ENCODE peak calls at places on chromosomes 2 and 18, in seven cellular contexts. N is stimulated activated CD4-positive, alpha-beta T cell treated with anti-CD3 and anti-CD28 coated beads, Interleukin-4, amount 100 ng/mL, for 24 hours; X is ELR; D is D341Med; M is AG04450; K is GM23248; L is GM12864. E is an unnamed sample.

GRCh38 chr18:51727780-51728179 is 530.3 kb upstream of the MEX3C start:
- DNase-seq in N (no peak), X (no peak), D (no peak), M (no peak), K (no peak), L (peak), E (peak)

GRCh38 chr18:45670281-45670962 is 53.6 kb upstream of the SLC14A1 start:
- DNase-seq in N (peak), X (peak), D (peak), M (no peak), K (peak), L (no peak), E (no peak)

GRCh38 chr2:19802088-19802806 is 99.5 kb downstream of the TTC32 start:
- DNase-seq in N (no peak), X (no peak), D (no peak), M (no peak), K (peak), L (no peak), E (no peak)

GRCh38 chr2:240579771-240580614 is 6.5 kb upstream of the CAPN10 start:
- DNase-seq in N (peak), X (peak), D (no peak), M (no peak), K (peak), L (peak), E (peak)

GRCh38 chr2:173048901-173049661 is 26.6 kb upstream of the MAP3K20 start:
- DNase-seq in N (peak), X (peak), D (no peak), M (peak), K (peak), L (no peak), E (peak)

GRCh38 chr18:62164855-62165487 is 21.9 kb downstream of the PIGN start:
- DNase-seq in N (no peak), X (no peak), D (no peak), M (no peak), K (no peak), L (no peak), E (no peak)

GRCh38 chr2:62197017-62197586 is 1.2 kb downstream of the B3GNT2 start:
- DNase-seq in N (peak), X (peak), D (peak), M (no peak), K (peak), L (no peak), E (peak)

GRCh38 chr2:133080822-133081221 is 410.8 kb upstream of the LYPD1 start:
- DNase-seq in N (no peak), X (no peak), D (no peak), M (no peak), K (no peak), L (no peak), E (no peak)

GRCh38 chr2:176446718-176447414 is 177.6 kb downstream of the MTX2 start:
- DNase-seq in N (no peak), X (peak), D (no peak), M (no peak), K (peak), L (no peak), E (no peak)